ENCODE peak calls at places on chromosomes 4 and X, in ten cellular contexts. L, G, S, C, V, M, D, X, T and Y are unnamed samples.

GRCh38 chr4:11741190-11741652 is 312.5 kb upstream of the HS3ST1 start:
- DNase-seq in C (no peak), L (no peak), V (no peak), X (peak; percentile 76), S (peak; percentile 62), M (no peak), D (no peak), G (no peak), T (no peak), Y (no peak)

GRCh38 chrX:9144643-9145290 is 110.8 kb upstream of the FAM9B start:
- DNase-seq in V (no peak), L (peak; percentile 53), T (no peak), S (no peak), X (no peak), M (no peak), C (no peak), G (no peak), D (no peak), Y (peak; percentile 41)

GRCh38 chrX:35166023-35166422 is 223.4 kb downstream of the FAM47B start:
- DNase-seq in V (no peak), S (no peak), C (no peak), L (no peak), X (no peak), M (no peak), D (peak; percentile 39), T (no peak), G (no peak), Y (no peak)

GRCh38 chrX:52217494-52218160 is 32.9 kb downstream of the MAGED4 start:
- DNase-seq in S (no peak), G (no peak), V (no peak), D (no peak), M (no peak), T (no peak), X (no peak), L (no peak), C (no peak), Y (no peak)

GRCh38 chr4:108828620-108829019 is 65.8 kb upstream of the ETNPPL start:
- DNase-seq in X (no peak), M (no peak), V (no peak), T (no peak), L (no peak), C (no peak), D (no peak), G (no peak), S (no peak), Y (no peak)

GRCh38 chr4:149784018-149784417 is 31.6 kb downstream of the IQCM start:
- DNase-seq in X (peak; percentile 50), M (no peak), S (peak; percentile 32), T (no peak), C (no peak), D (no peak), L (no peak), G (no peak), V (no peak), Y (no peak)

GRCh38 chr4:129140521-129140920 is 44.6 kb downstream of the C4orf33 start:
- DNase-seq in L (no peak), C (no peak), S (no peak), V (no peak), T (no peak), D (no peak), X (peak; percentile 2), G (no peak), M (no peak), Y (no peak)

GRCh38 chrX:39550795-39551361 is 546.9 kb downstream of the BCOR start:
- DNase-seq in S (no peak), M (no peak), G (no peak), D (no peak), C (no peak), X (no peak), L (no peak), T (no peak), V (no peak), Y (no peak)

GRCh38 chr4:127997534-127998388 is 32.6 kb downstream of the ABHD18 start:
- DNase-seq in G (peak; percentile 18), C (no peak), V (no peak), S (peak; percentile 63), M (no peak), L (no peak), T (peak; percentile 39), D (peak; percentile 28), X (peak; percentile 51), Y (no peak)

GRCh38 chrX:13699183-13699826 is 10.4 kb downstream of the RAB9A start:
- DNase-seq in G (no peak), D (no peak), V (no peak), L (no peak), M (no peak), C (peak; percentile 33), T (peak; percentile 24), S (peak; percentile 23), X (peak; percentile 20), Y (no peak)

GRCh38 chr4:109590841-109591357 is 30.9 kb downstream of the MCUB start:
- DNase-seq in M (no peak), T (no peak), V (no peak), X (no peak), C (no peak), L (no peak), D (no peak), S (no peak), G (no peak), Y (no peak)

DNA sequence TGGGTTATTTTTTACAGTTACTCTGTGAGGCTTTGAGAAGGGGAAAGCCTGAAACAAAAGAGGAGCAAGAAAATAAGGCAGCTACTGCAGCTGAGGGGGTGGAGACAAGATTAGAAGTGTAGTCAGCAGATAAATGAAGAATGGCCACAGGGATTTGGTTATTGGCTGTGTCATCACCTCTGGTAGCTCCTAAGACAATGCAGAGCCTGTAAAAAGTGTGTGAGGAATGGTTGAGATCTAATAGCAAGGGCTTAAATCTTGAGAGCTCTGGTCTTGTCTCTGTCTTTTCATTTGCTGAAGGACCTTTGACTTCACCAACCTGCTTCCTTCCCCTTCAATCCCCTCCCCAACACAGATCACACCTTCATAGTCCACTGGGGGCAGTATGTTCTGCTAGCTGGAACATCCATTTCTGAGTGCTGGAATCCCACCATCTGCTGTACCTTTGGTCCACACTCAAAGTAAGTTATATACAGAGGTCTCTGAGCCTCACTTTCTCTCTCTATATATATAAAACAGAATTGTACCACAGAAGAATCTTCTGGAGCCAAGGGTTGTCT is 213.7 kb upstream of the ZIC3 start:
- DNase-seq in T (no peak), G (no peak), S (no peak), L (no peak), X (no peak), M (no peak), V (no peak), D (peak; percentile 53), C (no peak), Y (no peak)
- TF ChIP-seq CTCF in T (no peak), G (no peak), S (no peak), L (no peak), X (no peak), M (no peak), V (no peak), D (peak; percentile 47), C (no peak), Y (no peak)

GRCh38 chr4:7206385-7206784 is 14.0 kb downstream of the SORCS2 start:
- DNase-seq in L (peak; percentile 53), V (peak; percentile 44), X (peak; percentile 70), C (no peak), G (peak; percentile 68), M (peak; percentile 50), D (no peak), S (peak; percentile 76), T (no peak), Y (peak; percentile 41)

GRCh38 chr4:7208509-7209451 is 16.4 kb downstream of the SORCS2 start:
- DNase-seq in G (no peak), T (no peak), S (no peak), X (no peak), M (no peak), C (no peak), L (no peak), D (no peak), V (no peak), Y (no peak)

GRCh38 chr4:7204656-7205387 is 12.5 kb downstream of the SORCS2 start:
- DNase-seq in L (no peak), T (no peak), M (no peak), C (no peak), V (no peak), D (no peak), S (no peak), G (no peak), X (no peak), Y (peak; percentile 17)

GRCh38 chr4:7207791-7208231 is 15.5 kb downstream of the SORCS2 start:
- DNase-seq in C (no peak), G (peak; percentile 49), D (no peak), V (no peak), L (no peak), S (no peak), X (peak; percentile 69), T (no peak), M (no peak), Y (no peak)

DNA sequence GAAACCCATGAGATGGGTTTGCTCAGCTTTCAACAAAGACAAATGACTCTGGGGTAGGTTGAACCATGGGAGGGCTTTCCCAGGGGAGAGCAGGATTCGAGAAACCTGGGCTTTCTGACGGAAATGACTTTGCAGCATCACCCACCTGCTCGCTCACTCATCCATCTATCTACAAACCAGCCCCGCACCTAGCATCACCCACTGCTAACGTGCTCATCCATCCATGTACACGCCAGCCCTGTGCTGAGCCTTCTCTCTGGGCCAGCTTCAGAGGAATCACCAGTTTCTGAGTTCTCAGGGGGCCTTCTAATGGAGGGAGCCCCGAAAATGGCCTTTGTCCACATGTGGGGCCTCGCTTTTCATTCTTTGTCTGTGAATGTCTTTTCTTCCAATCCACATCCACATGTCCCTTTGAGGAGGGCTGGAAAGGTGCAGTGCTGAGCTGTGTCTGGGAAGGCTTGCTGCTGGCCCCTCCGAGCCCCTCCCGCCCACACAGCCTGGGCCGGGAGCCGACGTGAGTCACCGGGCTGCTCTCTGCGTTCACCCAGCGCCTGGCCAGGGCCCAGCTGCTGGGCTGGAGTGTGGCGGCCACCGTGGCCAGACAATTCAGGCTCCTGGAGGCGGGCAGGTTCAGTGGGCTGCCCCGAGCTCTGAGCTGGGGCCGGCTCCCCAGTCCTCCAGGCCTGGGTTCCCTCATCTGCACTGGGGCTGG is 14.7 kb downstream of the SORCS2 start:
- DNase-seq in X (peak; percentile 82), D (no peak), L (peak; percentile 85), T (peak; percentile 44), C (peak; percentile 64), S (peak; percentile 90), G (peak; percentile 88), V (peak; percentile 86), M (peak; percentile 86), Y (peak; percentile 80)
- H3K4me3 ChIP-seq in X (peak overlapping the region; percentile 25), D (no peak overlapping the region), L (no peak overlapping the region), T (no peak overlapping the region), C (no peak overlapping the region), S (no peak overlapping the region), G (no peak overlapping the region), V (no peak overlapping the region), M (no peak overlapping the region), Y (no peak overlapping the region)

DNA sequence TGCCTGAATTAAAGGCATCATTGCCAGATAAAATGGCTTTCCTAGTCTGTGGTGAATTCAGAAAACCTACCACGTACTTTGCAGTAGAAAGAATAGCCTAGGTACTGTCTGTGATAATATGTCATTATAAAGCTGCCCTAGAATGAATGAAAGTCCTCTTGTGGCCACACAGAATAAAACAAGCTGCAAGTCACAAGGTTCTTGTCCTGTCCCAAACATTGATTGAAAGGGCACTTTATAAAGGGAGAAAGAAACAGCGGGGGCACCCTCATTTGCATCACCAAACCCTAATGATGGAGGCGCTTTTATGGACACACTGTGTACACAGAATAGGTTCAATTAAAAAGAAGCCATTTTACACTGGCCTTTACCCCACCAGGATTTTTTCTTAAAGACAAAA is 364.8 kb downstream of the AFF2 start:
- DNase-seq in X (no peak), C (no peak), L (no peak), V (no peak), S (no peak), G (no peak), T (no peak), D (no peak), M (no peak), Y (no peak)
- TF ChIP-seq CTCF in X (no peak), C (no peak), L (no peak), V (no peak), S (no peak), G (no peak), T (no peak), D (no peak), M (no peak), Y (no peak)

GRCh38 chr4:23888421-23889319 is 1.2 kb downstream of the PPARGC1A start:
- DNase-seq in X (peak; percentile 37), G (no peak), C (no peak), T (peak; percentile 26), V (no peak), D (peak; percentile 21), M (no peak), S (peak; percentile 52), L (peak; percentile 51), Y (no peak)
- H3K4me3 ChIP-seq in X (peak overlapping the region; percentile 57), G (peak overlapping the region; percentile 29), C (peak overlapping the region; percentile 46), T (peak overlapping the region; percentile 3), V (peak overlapping the region; percentile 67), D (peak overlapping the region; percentile 89), M (peak overlapping the region; percentile 61), S (peak overlapping the region; percentile 35), L (peak overlapping the region; percentile 68), Y (peak overlapping the region; percentile 56)